ENCODE peak calls at places on chromosomes 7 and 10, in ten cellular contexts. One of them, this sample, is unnamed.
A peak's percentile ranks its signal among the peaks of the same experiment; 100 is the strongest.

GRCh38 chr10:60883187-60883586 is 60.8 kb downstream of the RHOBTB1 start:
- DNase-seq in MV-4-11: no peak
- DNase-seq in HEK293T: peak; percentile 57
- DNase-seq in stimulated activated CD4-positive, alpha-beta T cell treated with anti-CD3 and anti-CD28 coated beads, Interleukin-1b, Interleukin-23, amount 100 ng/mL, for 1 hour: no peak
- DNase-seq in activated gamma-delta T cell treated with Interleukin-2 at 50 U/mL for 16 hours: no peak
- DNase-seq in activated B cell treated with CpG ODN at 0.5 μM for 24 hours: no peak
- DNase-seq in activated CD4-positive, CD25-positive, alpha-beta regulatory T cell treated with anti-CD3 and anti-CD28 coated beads, Interleukin-2, amount 50 U/mL, for 72 hours: no peak
- DNase-seq in chondrocyte: no peak
- DNase-seq in AG04449: no peak
- DNase-seq in GM18507: no peak
- DNase-seq in this sample: peak; percentile 15

GRCh38 chr10:29535778-29536459 is 98.9 kb downstream of the SVIL start:
- DNase-seq in MV-4-11: no peak
- DNase-seq in HEK293T: no peak
- DNase-seq in stimulated activated CD4-positive, alpha-beta T cell treated with anti-CD3 and anti-CD28 coated beads, Interleukin-1b, Interleukin-23, amount 100 ng/mL, for 1 hour: no peak
- DNase-seq in activated gamma-delta T cell treated with Interleukin-2 at 50 U/mL for 16 hours: no peak
- DNase-seq in activated B cell treated with CpG ODN at 0.5 μM for 24 hours: no peak
- DNase-seq in activated CD4-positive, CD25-positive, alpha-beta regulatory T cell treated with anti-CD3 and anti-CD28 coated beads, Interleukin-2, amount 50 U/mL, for 72 hours: no peak
- DNase-seq in chondrocyte: no peak
- DNase-seq in AG04449: no peak
- DNase-seq in GM18507: no peak
- DNase-seq in this sample: no peak

GRCh38 chr10:24488631-24489030 is 235.1 kb downstream of the ARHGAP21 start:
- DNase-seq in MV-4-11: no peak
- DNase-seq in HEK293T: no peak
- DNase-seq in stimulated activated CD4-positive, alpha-beta T cell treated with anti-CD3 and anti-CD28 coated beads, Interleukin-1b, Interleukin-23, amount 100 ng/mL, for 1 hour: no peak
- DNase-seq in activated gamma-delta T cell treated with Interleukin-2 at 50 U/mL for 16 hours: no peak
- DNase-seq in activated B cell treated with CpG ODN at 0.5 μM for 24 hours: no peak
- DNase-seq in activated CD4-positive, CD25-positive, alpha-beta regulatory T cell treated with anti-CD3 and anti-CD28 coated beads, Interleukin-2, amount 50 U/mL, for 72 hours: no peak
- DNase-seq in chondrocyte: no peak
- DNase-seq in AG04449: no peak
- DNase-seq in GM18507: no peak
- DNase-seq in this sample: no peak

GRCh38 chr10:49518982-49519578 is 19.8 kb downstream of the ERCC6 start:
- DNase-seq in MV-4-11: peak; percentile 33
- DNase-seq in HEK293T: peak; percentile 66
- DNase-seq in stimulated activated CD4-positive, alpha-beta T cell treated with anti-CD3 and anti-CD28 coated beads, Interleukin-1b, Interleukin-23, amount 100 ng/mL, for 1 hour: no peak
- DNase-seq in activated gamma-delta T cell treated with Interleukin-2 at 50 U/mL for 16 hours: no peak
- DNase-seq in activated B cell treated with CpG ODN at 0.5 μM for 24 hours: no peak
- DNase-seq in activated CD4-positive, CD25-positive, alpha-beta regulatory T cell treated with anti-CD3 and anti-CD28 coated beads, Interleukin-2, amount 50 U/mL, for 72 hours: no peak
- DNase-seq in chondrocyte: no peak
- DNase-seq in AG04449: no peak
- DNase-seq in GM18507: no peak
- DNase-seq in this sample: peak; percentile 52

GRCh38 chr7:128020161-128020560 is 11.1 kb downstream of the LRRC4 start:
- DNase-seq in MV-4-11: no peak
- DNase-seq in HEK293T: no peak
- DNase-seq in stimulated activated CD4-positive, alpha-beta T cell treated with anti-CD3 and anti-CD28 coated beads, Interleukin-1b, Interleukin-23, amount 100 ng/mL, for 1 hour: no peak
- DNase-seq in activated gamma-delta T cell treated with Interleukin-2 at 50 U/mL for 16 hours: no peak
- DNase-seq in activated B cell treated with CpG ODN at 0.5 μM for 24 hours: no peak
- DNase-seq in activated CD4-positive, CD25-positive, alpha-beta regulatory T cell treated with anti-CD3 and anti-CD28 coated beads, Interleukin-2, amount 50 U/mL, for 72 hours: no peak
- DNase-seq in chondrocyte: no peak
- DNase-seq in AG04449: no peak
- DNase-seq in GM18507: no peak
- DNase-seq in this sample: no peak

GRCh38 chr7:47672966-47673365 is 91.1 kb upstream of the TNS3 start:
- DNase-seq in MV-4-11: no peak
- DNase-seq in HEK293T: no peak
- DNase-seq in stimulated activated CD4-positive, alpha-beta T cell treated with anti-CD3 and anti-CD28 coated beads, Interleukin-1b, Interleukin-23, amount 100 ng/mL, for 1 hour: no peak
- DNase-seq in activated gamma-delta T cell treated with Interleukin-2 at 50 U/mL for 16 hours: no peak
- DNase-seq in activated B cell treated with CpG ODN at 0.5 μM for 24 hours: no peak
- DNase-seq in activated CD4-positive, CD25-positive, alpha-beta regulatory T cell treated with anti-CD3 and anti-CD28 coated beads, Interleukin-2, amount 50 U/mL, for 72 hours: no peak
- DNase-seq in chondrocyte: peak; percentile 7
- DNase-seq in AG04449: no peak
- DNase-seq in GM18507: no peak
- DNase-seq in this sample: no peak

GRCh38 chr7:14403587-14403986 is 414.1 kb upstream of the ETV1 start:
- DNase-seq in MV-4-11: no peak
- DNase-seq in HEK293T: no peak
- DNase-seq in stimulated activated CD4-positive, alpha-beta T cell treated with anti-CD3 and anti-CD28 coated beads, Interleukin-1b, Interleukin-23, amount 100 ng/mL, for 1 hour: no peak
- DNase-seq in activated gamma-delta T cell treated with Interleukin-2 at 50 U/mL for 16 hours: no peak
- DNase-seq in activated B cell treated with CpG ODN at 0.5 μM for 24 hours: no peak
- DNase-seq in activated CD4-positive, CD25-positive, alpha-beta regulatory T cell treated with anti-CD3 and anti-CD28 coated beads, Interleukin-2, amount 50 U/mL, for 72 hours: no peak
- DNase-seq in chondrocyte: no peak
- DNase-seq in AG04449: no peak
- DNase-seq in GM18507: no peak
- DNase-seq in this sample: peak; percentile 60

GRCh38 chr7:133582766-133583523 is 330.1 kb downstream of the EXOC4 start:
- DNase-seq in MV-4-11: no peak
- DNase-seq in HEK293T: no peak
- DNase-seq in stimulated activated CD4-positive, alpha-beta T cell treated with anti-CD3 and anti-CD28 coated beads, Interleukin-1b, Interleukin-23, amount 100 ng/mL, for 1 hour: no peak
- DNase-seq in activated gamma-delta T cell treated with Interleukin-2 at 50 U/mL for 16 hours: no peak
- DNase-seq in activated B cell treated with CpG ODN at 0.5 μM for 24 hours: no peak
- DNase-seq in activated CD4-positive, CD25-positive, alpha-beta regulatory T cell treated with anti-CD3 and anti-CD28 coated beads, Interleukin-2, amount 50 U/mL, for 72 hours: no peak
- DNase-seq in chondrocyte: no peak
- DNase-seq in AG04449: peak; percentile 81
- DNase-seq in GM18507: no peak
- DNase-seq in this sample: peak; percentile 84

GRCh38 chr7:87173456-87173855 is 21.2 kb downstream of the DMTF1 start:
- DNase-seq in MV-4-11: no peak
- DNase-seq in HEK293T: no peak
- DNase-seq in stimulated activated CD4-positive, alpha-beta T cell treated with anti-CD3 and anti-CD28 coated beads, Interleukin-1b, Interleukin-23, amount 100 ng/mL, for 1 hour: no peak
- DNase-seq in activated gamma-delta T cell treated with Interleukin-2 at 50 U/mL for 16 hours: no peak
- DNase-seq in activated B cell treated with CpG ODN at 0.5 μM for 24 hours: no peak
- DNase-seq in activated CD4-positive, CD25-positive, alpha-beta regulatory T cell treated with anti-CD3 and anti-CD28 coated beads, Interleukin-2, amount 50 U/mL, for 72 hours: no peak
- DNase-seq in chondrocyte: no peak
- DNase-seq in AG04449: no peak
- DNase-seq in GM18507: no peak
- DNase-seq in this sample: no peak

GRCh38 chr10:43386549-43386948 is 15.1 kb downstream of the FXYD4 start:
- DNase-seq in MV-4-11: no peak
- DNase-seq in HEK293T: no peak
- DNase-seq in stimulated activated CD4-positive, alpha-beta T cell treated with anti-CD3 and anti-CD28 coated beads, Interleukin-1b, Interleukin-23, amount 100 ng/mL, for 1 hour: no peak
- DNase-seq in activated gamma-delta T cell treated with Interleukin-2 at 50 U/mL for 16 hours: no peak
- DNase-seq in activated B cell treated with CpG ODN at 0.5 μM for 24 hours: no peak
- DNase-seq in activated CD4-positive, CD25-positive, alpha-beta regulatory T cell treated with anti-CD3 and anti-CD28 coated beads, Interleukin-2, amount 50 U/mL, for 72 hours: no peak
- DNase-seq in chondrocyte: peak; percentile 26
- DNase-seq in AG04449: no peak
- DNase-seq in GM18507: no peak
- DNase-seq in this sample: no peak

GRCh38 chr10:103638948-103639347 is 145.4 kb downstream of the NEURL1 start:
- DNase-seq in MV-4-11: no peak
- DNase-seq in HEK293T: no peak
- DNase-seq in stimulated activated CD4-positive, alpha-beta T cell treated with anti-CD3 and anti-CD28 coated beads, Interleukin-1b, Interleukin-23, amount 100 ng/mL, for 1 hour: no peak
- DNase-seq in activated gamma-delta T cell treated with Interleukin-2 at 50 U/mL for 16 hours: no peak
- DNase-seq in activated B cell treated with CpG ODN at 0.5 μM for 24 hours: no peak
- DNase-seq in activated CD4-positive, CD25-positive, alpha-beta regulatory T cell treated with anti-CD3 and anti-CD28 coated beads, Interleukin-2, amount 50 U/mL, for 72 hours: no peak
- DNase-seq in chondrocyte: no peak
- DNase-seq in AG04449: no peak
- DNase-seq in GM18507: no peak
- DNase-seq in this sample: no peak

GRCh38 chr7:142012825-142013506 is 17.3 kb downstream of the MGAM start:
- DNase-seq in MV-4-11: peak; percentile 39
- DNase-seq in HEK293T: peak; percentile 16
- DNase-seq in stimulated activated CD4-positive, alpha-beta T cell treated with anti-CD3 and anti-CD28 coated beads, Interleukin-1b, Interleukin-23, amount 100 ng/mL, for 1 hour: no peak
- DNase-seq in activated gamma-delta T cell treated with Interleukin-2 at 50 U/mL for 16 hours: no peak
- DNase-seq in activated B cell treated with CpG ODN at 0.5 μM for 24 hours: no peak
- DNase-seq in activated CD4-positive, CD25-positive, alpha-beta regulatory T cell treated with anti-CD3 and anti-CD28 coated beads, Interleukin-2, amount 50 U/mL, for 72 hours: no peak
- DNase-seq in chondrocyte: no peak
- DNase-seq in AG04449: no peak
- DNase-seq in GM18507: no peak
- DNase-seq in this sample: no peak

GRCh38 chr7:149196705-149197171 is 1.4 kb downstream of the ZNF282 start:
- DNase-seq in MV-4-11: no peak
- DNase-seq in HEK293T: peak; percentile 53
- DNase-seq in stimulated activated CD4-positive, alpha-beta T cell treated with anti-CD3 and anti-CD28 coated beads, Interleukin-1b, Interleukin-23, amount 100 ng/mL, for 1 hour: no peak
- DNase-seq in activated gamma-delta T cell treated with Interleukin-2 at 50 U/mL for 16 hours: no peak
- DNase-seq in activated B cell treated with CpG ODN at 0.5 μM for 24 hours: no peak
- DNase-seq in activated CD4-positive, CD25-positive, alpha-beta regulatory T cell treated with anti-CD3 and anti-CD28 coated beads, Interleukin-2, amount 50 U/mL, for 72 hours: no peak
- DNase-seq in chondrocyte: no peak
- DNase-seq in AG04449: no peak
- DNase-seq in GM18507: no peak
- DNase-seq in this sample: no peak

GRCh38 chr7:44291733-44292395 is 33.5 kb downstream of the CAMK2B start:
- DNase-seq in MV-4-11: no peak
- DNase-seq in HEK293T: no peak
- DNase-seq in stimulated activated CD4-positive, alpha-beta T cell treated with anti-CD3 and anti-CD28 coated beads, Interleukin-1b, Interleukin-23, amount 100 ng/mL, for 1 hour: no peak
- DNase-seq in activated gamma-delta T cell treated with Interleukin-2 at 50 U/mL for 16 hours: no peak
- DNase-seq in activated B cell treated with CpG ODN at 0.5 μM for 24 hours: no peak
- DNase-seq in activated CD4-positive, CD25-positive, alpha-beta regulatory T cell treated with anti-CD3 and anti-CD28 coated beads, Interleukin-2, amount 50 U/mL, for 72 hours: no peak
- DNase-seq in chondrocyte: no peak
- DNase-seq in AG04449: no peak
- DNase-seq in GM18507: no peak
- DNase-seq in this sample: no peak

GRCh38 chr10:112539340-112539739 is 92.3 kb downstream of the VTI1A start:
- DNase-seq in MV-4-11: no peak
- DNase-seq in HEK293T: no peak
- DNase-seq in stimulated activated CD4-positive, alpha-beta T cell treated with anti-CD3 and anti-CD28 coated beads, Interleukin-1b, Interleukin-23, amount 100 ng/mL, for 1 hour: no peak
- DNase-seq in activated gamma-delta T cell treated with Interleukin-2 at 50 U/mL for 16 hours: no peak
- DNase-seq in activated B cell treated with CpG ODN at 0.5 μM for 24 hours: no peak
- DNase-seq in activated CD4-positive, CD25-positive, alpha-beta regulatory T cell treated with anti-CD3 and anti-CD28 coated beads, Interleukin-2, amount 50 U/mL, for 72 hours: no peak
- DNase-seq in chondrocyte: no peak
- DNase-seq in AG04449: no peak
- DNase-seq in GM18507: no peak
- DNase-seq in this sample: no peak

GRCh38 chr7:112898432-112899290 is 108.5 kb upstream of the TMEM168 start:
- DNase-seq in MV-4-11: peak; percentile 55
- DNase-seq in HEK293T: peak; percentile 54
- DNase-seq in stimulated activated CD4-positive, alpha-beta T cell treated with anti-CD3 and anti-CD28 coated beads, Interleukin-1b, Interleukin-23, amount 100 ng/mL, for 1 hour: no peak
- DNase-seq in activated gamma-delta T cell treated with Interleukin-2 at 50 U/mL for 16 hours: peak; percentile 27
- DNase-seq in activated B cell treated with CpG ODN at 0.5 μM for 24 hours: no peak
- DNase-seq in activated CD4-positive, CD25-positive, alpha-beta regulatory T cell treated with anti-CD3 and anti-CD28 coated beads, Interleukin-2, amount 50 U/mL, for 72 hours: no peak
- DNase-seq in chondrocyte: no peak
- DNase-seq in AG04449: peak; percentile 14
- DNase-seq in GM18507: no peak
- DNase-seq in this sample: peak; percentile 78

GRCh38 chr7:104956753-104957450 is 57.1 kb upstream of the KMT2E start:
- DNase-seq in MV-4-11: peak; percentile 99
- DNase-seq in HEK293T: no peak
- DNase-seq in stimulated activated CD4-positive, alpha-beta T cell treated with anti-CD3 and anti-CD28 coated beads, Interleukin-1b, Interleukin-23, amount 100 ng/mL, for 1 hour: no peak
- DNase-seq in activated gamma-delta T cell treated with Interleukin-2 at 50 U/mL for 16 hours: no peak
- DNase-seq in activated B cell treated with CpG ODN at 0.5 μM for 24 hours: no peak
- DNase-seq in activated CD4-positive, CD25-positive, alpha-beta regulatory T cell treated with anti-CD3 and anti-CD28 coated beads, Interleukin-2, amount 50 U/mL, for 72 hours: no peak
- DNase-seq in chondrocyte: no peak
- DNase-seq in AG04449: peak; percentile 88
- DNase-seq in GM18507: no peak
- DNase-seq in this sample: peak; percentile 96

GRCh38 chr10:14742815-14743214 is 31.9 kb downstream of the FAM107B start:
- DNase-seq in MV-4-11: peak; percentile 86
- DNase-seq in HEK293T: no peak
- DNase-seq in stimulated activated CD4-positive, alpha-beta T cell treated with anti-CD3 and anti-CD28 coated beads, Interleukin-1b, Interleukin-23, amount 100 ng/mL, for 1 hour: no peak
- DNase-seq in activated gamma-delta T cell treated with Interleukin-2 at 50 U/mL for 16 hours: no peak
- DNase-seq in activated B cell treated with CpG ODN at 0.5 μM for 24 hours: no peak
- DNase-seq in activated CD4-positive, CD25-positive, alpha-beta regulatory T cell treated with anti-CD3 and anti-CD28 coated beads, Interleukin-2, amount 50 U/mL, for 72 hours: no peak
- DNase-seq in chondrocyte: no peak
- DNase-seq in AG04449: no peak
- DNase-seq in GM18507: no peak
- DNase-seq in this sample: no peak

GRCh38 chr7:110502893-110503465 is 587.9 kb upstream of the LRRN3 start:
- DNase-seq in MV-4-11: peak; percentile 92
- DNase-seq in HEK293T: no peak
- DNase-seq in stimulated activated CD4-positive, alpha-beta T cell treated with anti-CD3 and anti-CD28 coated beads, Interleukin-1b, Interleukin-23, amount 100 ng/mL, for 1 hour: no peak
- DNase-seq in activated gamma-delta T cell treated with Interleukin-2 at 50 U/mL for 16 hours: no peak
- DNase-seq in activated B cell treated with CpG ODN at 0.5 μM for 24 hours: no peak
- DNase-seq in activated CD4-positive, CD25-positive, alpha-beta regulatory T cell treated with anti-CD3 and anti-CD28 coated beads, Interleukin-2, amount 50 U/mL, for 72 hours: no peak
- DNase-seq in chondrocyte: no peak
- DNase-seq in AG04449: peak; percentile 4
- DNase-seq in GM18507: no peak
- DNase-seq in this sample: peak; percentile 71

GRCh38 chr7:114416089-114416990 is 1.7 kb downstream of the FOXP2 start:
- DNase-seq in MV-4-11: no peak
- DNase-seq in HEK293T: no peak
- DNase-seq in stimulated activated CD4-positive, alpha-beta T cell treated with anti-CD3 and anti-CD28 coated beads, Interleukin-1b, Interleukin-23, amount 100 ng/mL, for 1 hour: no peak
- DNase-seq in activated gamma-delta T cell treated with Interleukin-2 at 50 U/mL for 16 hours: no peak
- DNase-seq in activated B cell treated with CpG ODN at 0.5 μM for 24 hours: no peak
- DNase-seq in activated CD4-positive, CD25-positive, alpha-beta regulatory T cell treated with anti-CD3 and anti-CD28 coated beads, Interleukin-2, amount 50 U/mL, for 72 hours: no peak
- DNase-seq in chondrocyte: no peak
- DNase-seq in AG04449: no peak
- DNase-seq in GM18507: no peak
- DNase-seq in this sample: no peak

GRCh38 chr7:112162161-112163020 is 43.8 kb downstream of the DOCK4 start:
- DNase-seq in MV-4-11: no peak
- DNase-seq in HEK293T: peak; percentile 35
- DNase-seq in stimulated activated CD4-positive, alpha-beta T cell treated with anti-CD3 and anti-CD28 coated beads, Interleukin-1b, Interleukin-23, amount 100 ng/mL, for 1 hour: no peak
- DNase-seq in activated gamma-delta T cell treated with Interleukin-2 at 50 U/mL for 16 hours: no peak
- DNase-seq in activated B cell treated with CpG ODN at 0.5 μM for 24 hours: no peak
- DNase-seq in activated CD4-positive, CD25-positive, alpha-beta regulatory T cell treated with anti-CD3 and anti-CD28 coated beads, Interleukin-2, amount 50 U/mL, for 72 hours: no peak
- DNase-seq in chondrocyte: no peak
- DNase-seq in AG04449: no peak
- DNase-seq in GM18507: no peak
- DNase-seq in this sample: peak; percentile 77

GRCh38 chr7:18995270-18995671 is 122.2 kb downstream of the TWIST1 start:
- DNase-seq in MV-4-11: no peak
- DNase-seq in HEK293T: no peak
- DNase-seq in stimulated activated CD4-positive, alpha-beta T cell treated with anti-CD3 and anti-CD28 coated beads, Interleukin-1b, Interleukin-23, amount 100 ng/mL, for 1 hour: no peak
- DNase-seq in activated gamma-delta T cell treated with Interleukin-2 at 50 U/mL for 16 hours: no peak
- DNase-seq in activated B cell treated with CpG ODN at 0.5 μM for 24 hours: no peak
- DNase-seq in activated CD4-positive, CD25-positive, alpha-beta regulatory T cell treated with anti-CD3 and anti-CD28 coated beads, Interleukin-2, amount 50 U/mL, for 72 hours: no peak
- DNase-seq in chondrocyte: no peak
- DNase-seq in AG04449: no peak
- DNase-seq in GM18507: no peak
- DNase-seq in this sample: no peak

This sample was measured in astrocyte of the spinal cord.